ENCODE peak calls at places on chromosomes 1 and 21, in nine cellular contexts. O is GM23338; A is tibial artery; C is dorsolateral prefrontal cortex; G is stomach; M is heart right ventricle; L is AG04450; J is CD8-positive, alpha-beta T cell; P is fibroblast of lung. B is an unnamed sample.

GRCh38 chr1:3387401-3387800 is 67.1 kb upstream of the ARHGEF16 start:
- DNase-seq in J (no peak), P (no peak), L (no peak), A (no peak), G (no peak), M (no peak), O (no peak), C (no peak), B (no peak)

GRCh38 chr21:15514073-15514946 is 215.5 kb upstream of the USP25 start:
- DNase-seq in A (no peak), M (no peak), C (no peak), P (no peak), J (peak; percentile 76), O (no peak), L (no peak), G (no peak), B (no peak)

GRCh38 chr1:50981741-50982140 is 11.7 kb downstream of the CDKN2C start:
- DNase-seq in G (no peak), M (peak; percentile 10), C (no peak), L (no peak), A (no peak), O (no peak), P (no peak), J (no peak), B (no peak)

GRCh38 chr21:33174756-33175155 is 55.0 kb upstream of the IFNAR2 start:
- DNase-seq in P (no peak), O (no peak), J (no peak), A (no peak), M (no peak), L (no peak), C (no peak), G (no peak), B (no peak)

GRCh38 chr1:245589221-245589620 is 434.4 kb downstream of the KIF26B start:
- DNase-seq in C (no peak), J (no peak), G (no peak), O (no peak), P (no peak), L (no peak), A (no peak), M (no peak), B (no peak)

GRCh38 chr1:234656981-234657651 is 47.1 kb upstream of the IRF2BP2 start:
- DNase-seq in O (no peak), J (no peak), A (no peak), P (peak; percentile 97), G (no peak), C (no peak), M (no peak), L (peak; percentile 75), B (no peak)

GRCh38 chr21:33070921-33071877 is 1.3 kb downstream of the OLIG1 start:
- DNase-seq in C (no peak), M (no peak), A (no peak), O (peak; percentile 69), G (no peak), L (no peak), J (no peak), P (peak; percentile 8), B (no peak)

GRCh38 chr1:20216574-20216973 is 30.3 kb upstream of the PLA2G2C start:
- DNase-seq in G (no peak), L (no peak), A (no peak), M (no peak), C (no peak), O (peak; percentile 60), J (no peak), P (no peak), B (no peak)

GRCh38 chr21:28592205-28592845 is 400.4 kb downstream of the LTN1 start:
- DNase-seq in G (no peak), C (no peak), J (no peak), P (no peak), O (no peak), A (no peak), M (no peak), L (no peak), B (peak; percentile 61)

GRCh38 chr1:177927021-177927596 is 42.7 kb downstream of the SEC16B start:
- DNase-seq in G (no peak), P (peak; percentile 98), A (no peak), C (no peak), O (no peak), M (no peak), J (no peak), L (peak; percentile 89), B (no peak)

GRCh38 chr1:205074084-205074483 is 10.2 kb downstream of the TMEM81 start:
- DNase-seq in G (no peak), M (no peak), C (no peak), L (no peak), J (no peak), O (no peak), P (no peak), A (no peak), B (no peak)

GRCh38 chr1:147852706-147853225 is 49.8 kb upstream of the GJA8 start:
- DNase-seq in G (no peak), M (no peak), P (peak; percentile 14), A (no peak), O (no peak), C (no peak), J (no peak), L (no peak), B (no peak)

GRCh38 chr1:96968582-96969378 is 247.2 kb downstream of the PTBP2 start:
- DNase-seq in M (no peak), G (no peak), A (no peak), C (no peak), L (no peak), P (no peak), J (no peak), O (no peak), B (no peak)

GRCh38 chr1:216910081-216910840 is 187.0 kb upstream of the ESRRG start:
- DNase-seq in C (no peak), O (no peak), P (peak; percentile 65), A (no peak), G (no peak), J (no peak), M (no peak), L (no peak), B (no peak)

GRCh38 chr1:61585714-61586113 is 139.2 kb downstream of the TM2D1 start:
- DNase-seq in A (no peak), C (no peak), G (no peak), J (no peak), P (no peak), O (no peak), L (no peak), M (no peak), B (peak; percentile 74)

GRCh38 chr1:115198938-115199337 is 109.6 kb upstream of the TSPAN2 start:
- DNase-seq in A (no peak), O (no peak), P (peak; percentile 47), C (no peak), L (no peak), G (no peak), J (no peak), M (peak; percentile 63), B (peak; percentile 26)

DNA sequence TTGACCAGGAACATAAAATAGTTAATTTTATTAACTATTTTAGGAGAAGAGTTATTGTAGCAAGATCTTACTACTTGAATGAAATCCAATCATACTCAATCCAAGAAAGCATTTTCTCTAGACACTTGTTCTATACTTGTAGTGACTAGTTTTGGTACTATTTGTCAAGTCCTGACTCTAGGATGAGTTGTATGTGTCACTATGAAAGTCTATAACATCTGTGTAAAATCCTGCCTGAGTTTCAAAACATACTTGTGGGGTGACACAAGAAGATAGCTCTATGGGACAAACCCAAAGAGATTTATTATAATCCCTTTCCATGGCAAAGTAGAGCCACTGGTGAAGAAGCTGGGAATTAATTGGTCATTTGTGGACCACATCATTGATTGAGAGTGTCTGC is 1042.2 kb upstream of the ADGRL4 start:
- DNase-seq in J (no peak), A (no peak), P (peak; percentile 5), G (no peak), M (no peak), C (no peak), L (no peak), O (no peak), B (no peak)
- H3K27ac ChIP-seq in J (no peak overlapping the region), A (no peak overlapping the region), P (no peak overlapping the region), G (no peak overlapping the region), M (no peak overlapping the region), C (no peak overlapping the region), L (no peak overlapping the region), O (no peak overlapping the region), B (no peak overlapping the region)

GRCh38 chr1:81549588-81550127 is 251.1 kb upstream of the ADGRL2 start:
- DNase-seq in C (no peak), M (no peak), G (no peak), L (peak; percentile 4), A (no peak), J (no peak), P (peak; percentile 35), O (peak; percentile 79), B (peak; percentile 24)
- H3K27ac ChIP-seq in C (no peak overlapping the region), M (no peak overlapping the region), G (no peak overlapping the region), L (no peak overlapping the region), A (no peak overlapping the region), J (no peak overlapping the region), P (no peak overlapping the region), O (no peak overlapping the region), B (no peak overlapping the region)

DNA sequence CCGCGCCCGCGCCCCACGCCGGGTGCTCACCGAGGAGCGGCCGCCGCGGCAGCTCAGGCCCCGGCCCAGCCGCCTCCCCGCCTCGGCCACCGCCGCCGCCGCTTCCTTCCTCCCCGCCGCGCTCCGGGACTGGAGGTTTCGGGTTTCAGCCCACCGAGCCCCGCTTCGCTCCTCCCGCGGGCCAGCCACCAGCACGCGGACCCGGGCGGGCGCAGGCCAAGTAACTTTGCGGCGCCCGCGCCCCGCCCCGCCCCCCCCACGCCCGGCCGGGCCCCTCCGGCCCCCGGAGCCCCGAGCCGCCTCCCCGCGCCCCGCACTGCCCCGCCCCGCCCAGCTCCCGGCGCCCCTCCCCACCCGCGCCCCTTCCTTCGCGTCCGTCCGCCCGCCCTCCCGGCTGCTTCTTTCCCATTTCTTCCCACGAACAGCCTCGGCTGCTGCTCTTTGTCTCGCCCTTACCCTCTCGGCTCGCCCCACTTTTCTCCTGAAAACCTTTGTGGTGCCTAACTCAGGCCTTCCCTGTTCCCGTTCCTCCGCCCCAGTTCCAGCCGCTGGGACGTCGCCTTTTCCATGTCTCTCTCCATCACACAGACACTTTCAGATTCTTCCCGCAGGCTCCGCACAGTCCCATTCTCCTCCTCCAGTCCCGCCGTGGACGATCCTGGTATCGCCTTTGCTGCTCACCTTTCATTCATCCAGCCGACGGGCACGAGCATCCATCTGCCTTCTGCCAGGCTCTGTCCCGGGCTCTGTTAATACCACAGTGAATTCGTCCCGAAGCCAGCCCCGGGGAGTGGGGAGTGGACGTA is at the start of gene GPR161:
- DNase-seq in C (peak; percentile 22), A (peak; percentile 47), M (peak; percentile 43), J (no peak), L (no peak), P (peak; percentile 65), G (peak; percentile 48), O (peak; percentile 77), B (no peak)
- H3K27ac ChIP-seq in C (peak within 1 kb of the TSS; percentile 83), A (peak within 1 kb of the TSS; percentile 85), M (peak within 1 kb of the TSS; percentile 76), J (no peak within 1 kb of the TSS), L (peak within 1 kb of the TSS; percentile 85), P (peak within 1 kb of the TSS; percentile 59), G (peak within 1 kb of the TSS; percentile 74), O (no peak within 1 kb of the TSS), B (no peak within 1 kb of the TSS)

DNA sequence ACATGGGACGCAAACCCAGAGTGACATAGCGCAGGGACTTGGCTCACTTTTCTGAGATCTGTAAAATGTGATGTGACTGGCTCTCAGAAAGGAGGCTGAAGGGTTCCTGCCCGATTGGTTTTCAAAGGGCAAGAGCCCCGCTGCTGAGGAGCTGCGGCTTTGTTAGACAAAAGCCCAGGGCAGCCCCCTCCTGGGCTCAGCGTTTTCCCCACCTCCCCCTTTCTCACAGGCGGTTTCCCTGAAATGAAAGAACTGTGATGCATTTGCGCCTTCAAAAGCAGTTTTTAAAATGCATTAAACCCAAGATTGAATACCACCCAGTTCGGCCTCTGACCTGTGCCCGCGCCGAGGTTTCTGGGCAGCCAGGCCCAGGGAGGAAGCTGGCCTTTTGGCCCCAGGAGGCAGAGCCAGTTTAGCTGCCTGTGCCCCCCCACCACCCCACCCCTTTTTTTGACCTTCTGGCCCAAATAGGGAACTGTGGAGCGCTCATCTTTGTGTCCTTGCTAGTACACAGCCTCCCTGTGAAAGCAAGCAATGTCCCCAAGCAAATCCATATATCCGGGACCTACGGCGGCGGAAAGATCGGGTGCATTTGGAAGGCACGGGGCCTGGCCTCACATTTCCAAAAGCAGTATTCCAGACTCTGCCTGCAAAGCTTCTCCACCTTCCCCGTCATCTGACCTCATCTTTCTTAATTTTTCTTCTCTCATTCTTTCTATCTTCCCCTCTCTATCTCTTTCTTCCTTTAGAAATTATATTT is 28.6 kb downstream of the CD247 start:
- DNase-seq in J (no peak), G (no peak), O (peak; percentile 80), P (no peak), L (no peak), M (no peak), C (no peak), A (no peak), B (no peak)
- H3K27ac ChIP-seq in J (peak overlapping the region; percentile 47), G (no peak overlapping the region), O (peak overlapping the region; percentile 5), P (no peak overlapping the region), L (no peak overlapping the region), M (no peak overlapping the region), C (no peak overlapping the region), A (no peak overlapping the region), B (no peak overlapping the region)